ENCODE peak calls at places on chromosomes 12 and 14, in ten cellular contexts. A, N, W, B, P, Q, G, F, C and S are unnamed samples.
A peak's percentile ranks its signal among the peaks of the same experiment; 100 is the strongest.

GRCh38 chr12:49673446-49674317 is 33.5 kb downstream of the FMNL3 start:
- DNase-seq in A (peak; percentile 98), N (no peak), W (peak; percentile 53), B (no peak), P (no peak), Q (no peak), G (peak; percentile 98), F (peak; percentile 97), C (peak; percentile 96), S (peak; percentile 49)

GRCh38 chr12:124636138-124636968 is 68.9 kb upstream of the NCOR2 start:
- DNase-seq in A (peak; percentile 88), N (no peak), W (no peak), B (peak; percentile 84), P (no peak), Q (no peak), G (peak; percentile 84), F (peak; percentile 76), C (peak; percentile 57), S (peak; percentile 28)

GRCh38 chr14:105748204-105748578 is 221.8 kb downstream of the TMEM121 start:
- DNase-seq in A (no peak), N (no peak), W (no peak), B (no peak), P (no peak), Q (no peak), G (no peak), F (peak; percentile 8), C (no peak), S (no peak)

GRCh38 chr12:117100251-117100650 is 1.0 kb upstream of the TESC start:
- DNase-seq in A (peak; percentile 35), N (no peak), W (no peak), B (no peak), P (no peak), Q (no peak), G (peak; percentile 25), F (peak; percentile 42), C (peak; percentile 33), S (no peak)

GRCh38 chr12:127293507-127294310 is 973.3 kb upstream of the TMEM132C start:
- DNase-seq in A (no peak), N (no peak), W (peak; percentile 57), B (no peak), P (no peak), Q (no peak), G (peak; percentile 68), F (peak; percentile 89), C (peak; percentile 75), S (peak; percentile 52)

GRCh38 chr14:71758198-71758955 is 173.9 kb upstream of the RGS6 start:
- DNase-seq in A (no peak), N (no peak), W (no peak), B (no peak), P (no peak), Q (no peak), G (no peak), F (no peak), C (no peak), S (peak; percentile 26)

GRCh38 chr12:117026921-117027250 is 72.3 kb downstream of the TESC start:
- DNase-seq in A (peak; percentile 54), N (no peak), W (no peak), B (no peak), P (no peak), Q (no peak), G (no peak), F (no peak), C (no peak), S (no peak)

GRCh38 chr14:33693237-33693636 is 257.6 kb downstream of the EGLN3 start:
- DNase-seq in A (no peak), N (peak; percentile 59), W (no peak), B (no peak), P (no peak), Q (no peak), G (no peak), F (peak; percentile 84), C (peak; percentile 78), S (no peak)

GRCh38 chr12:108310489-108310888 is 28.6 kb downstream of the CMKLR1 start:
- DNase-seq in A (no peak), N (no peak), W (no peak), B (no peak), P (no peak), Q (no peak), G (peak; percentile 18), F (no peak), C (peak; percentile 48), S (no peak)

GRCh38 chr12:116358850-116359761 is 81.6 kb upstream of the MED13L start:
- DNase-seq in A (peak; percentile 96), N (no peak), W (peak; percentile 85), B (no peak), P (peak; percentile 28), Q (peak; percentile 78), G (peak; percentile 98), F (peak; percentile 97), C (peak; percentile 97), S (peak; percentile 77)

GRCh38 chr12:88393017-88393767 is 187.1 kb downstream of the KITLG start:
- DNase-seq in A (no peak), N (no peak), W (no peak), B (no peak), P (no peak), Q (peak; percentile 15), G (peak; percentile 60), F (peak; percentile 53), C (peak; percentile 81), S (peak; percentile 53)

GRCh38 chr12:50246873-50247612 is 36.3 kb downstream of the LIMA1 start:
- DNase-seq in A (peak; percentile 89), N (peak; percentile 94), W (peak; percentile 83), B (peak; percentile 96), P (no peak), Q (peak; percentile 65), G (peak; percentile 93), F (peak; percentile 99), C (peak; percentile 91), S (peak; percentile 75)

GRCh38 chr12:77352941-77353340 is 287.6 kb upstream of the E2F7 start:
- DNase-seq in A (no peak), N (no peak), W (no peak), B (no peak), P (no peak), Q (no peak), G (no peak), F (peak; percentile 58), C (peak; percentile 36), S (no peak)

GRCh38 chr12:132949936-132950837 is 5.9 kb downstream of the ZNF605 start:
- DNase-seq in A (no peak), N (no peak), W (no peak), B (no peak), P (no peak), Q (no peak), G (no peak), F (no peak), C (no peak), S (no peak)
- H3K4me3 ChIP-seq in A (no peak overlapping the region), N (no peak overlapping the region), W (no peak overlapping the region), B (no peak overlapping the region), P (no peak overlapping the region), Q (no peak overlapping the region), G (no peak overlapping the region), F (no peak overlapping the region), C (no peak overlapping the region), S (no peak overlapping the region)

GRCh38 chr14:73746540-73747385 is 32.6 kb upstream of the PNMA1 start:
- DNase-seq in A (peak; percentile 72), N (no peak), W (no peak), B (no peak), P (no peak), Q (no peak), G (no peak), F (peak; percentile 58), C (no peak), S (no peak)
- TF ChIP-seq CTCF in A (no peak), N (no peak), W (no peak), B (no peak), P (no peak), Q (no peak), G (peak; percentile 29), F (no peak), C (peak; percentile 66), S (peak; percentile 20)

GRCh38 chr14:100587763-100588411 is 670 bp upstream of the BEGAIN start:
- DNase-seq in A (peak; percentile 50), N (no peak), W (no peak), B (no peak), P (no peak), Q (no peak), G (peak; percentile 16), F (no peak), C (no peak), S (no peak)
- H3K4me3 ChIP-seq in A (no peak overlapping the region), N (no peak overlapping the region), W (no peak overlapping the region), B (no peak overlapping the region), P (no peak overlapping the region), Q (no peak overlapping the region), G (no peak overlapping the region), F (no peak overlapping the region), C (no peak overlapping the region), S (no peak overlapping the region)

DNA sequence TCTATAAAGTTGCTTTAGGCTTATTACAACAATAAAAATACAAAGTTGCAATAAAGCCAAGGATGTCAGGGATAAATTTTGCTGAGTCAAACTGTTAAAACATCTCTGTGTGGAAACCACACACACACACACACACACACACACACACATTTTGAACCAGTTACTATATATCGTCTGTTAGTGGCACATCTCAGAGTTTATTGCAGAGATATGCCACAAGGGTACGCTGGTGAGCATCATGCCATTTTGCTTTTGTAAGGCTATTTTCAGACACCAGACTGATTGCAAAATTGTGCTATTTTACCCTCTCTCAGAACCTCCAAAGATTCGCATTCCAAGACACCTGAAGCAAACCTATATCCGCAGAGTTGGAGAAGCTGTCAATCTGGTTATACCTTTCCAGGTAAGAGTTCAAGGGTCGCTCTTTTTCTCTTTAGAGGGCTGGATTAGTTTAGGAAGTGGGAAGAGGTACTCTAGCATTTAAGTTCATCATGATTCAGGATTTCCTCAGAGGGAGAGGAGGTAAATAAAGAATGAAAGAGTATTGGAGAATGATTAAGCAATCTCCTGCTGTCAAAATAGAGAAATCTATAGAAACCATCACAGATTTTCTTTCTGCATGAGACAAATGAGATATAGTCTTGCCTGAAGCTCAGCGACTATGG is 27.3 kb upstream of the CHPT1 start:
- DNase-seq in A (no peak), N (peak; percentile 23), W (no peak), B (no peak), P (peak; percentile 6), Q (no peak), G (peak; percentile 69), F (peak; percentile 33), C (peak; percentile 85), S (peak; percentile 46)
- TF ChIP-seq CTCF in A (peak; percentile 41), N (peak; percentile 42), W (peak; percentile 56), B (peak; percentile 40), P (peak; percentile 45), Q (peak; percentile 62), G (peak; percentile 58), F (peak; percentile 36), C (peak; percentile 74), S (peak; percentile 50)

DNA sequence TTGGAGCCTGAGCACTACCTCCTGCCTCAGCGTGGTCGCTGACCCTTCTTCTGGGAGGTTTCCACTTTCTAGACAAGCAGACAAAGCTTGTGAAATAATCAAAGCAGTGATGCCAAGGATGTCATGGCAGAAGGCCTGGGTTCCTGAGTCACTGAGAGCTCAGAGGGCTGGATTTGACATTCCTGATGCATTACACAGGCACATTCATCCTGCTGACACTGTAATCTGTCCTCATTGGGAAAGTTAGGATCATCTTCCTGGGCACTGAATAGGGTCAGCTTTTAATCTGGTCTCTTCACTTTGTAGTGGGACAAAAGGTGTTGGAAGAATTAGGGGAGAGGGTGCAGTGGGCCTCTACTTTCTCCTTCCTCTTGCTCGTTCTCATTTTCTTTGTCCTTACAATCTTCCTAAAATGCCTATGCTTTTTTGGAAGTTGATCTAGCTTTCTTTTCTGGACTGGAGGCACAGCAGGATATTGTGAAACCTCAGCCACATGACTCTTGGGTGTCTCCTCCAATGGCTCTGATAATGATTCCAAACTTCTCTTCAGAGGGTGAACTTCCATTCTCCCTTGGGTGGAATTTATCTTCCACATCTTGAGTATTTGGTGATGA is 29.6 kb downstream of the EEA1 start:
- DNase-seq in A (peak; percentile 94), N (peak; percentile 97), W (peak; percentile 54), B (peak; percentile 75), P (no peak), Q (no peak), G (peak; percentile 99), F (peak; percentile 98), C (peak; percentile 98), S (no peak)
- H3K4me3 ChIP-seq in A (no peak overlapping the region), N (peak overlapping the region; percentile 40), W (peak overlapping the region; percentile 26), B (peak overlapping the region; percentile 53), P (no peak overlapping the region), Q (no peak overlapping the region), G (peak overlapping the region; percentile 28), F (peak overlapping the region; percentile 41), C (no peak overlapping the region), S (no peak overlapping the region)